ENCODE peak calls at places on chromosomes 11 and 22, in eight cellular contexts. M is heart left ventricle, Y is hepatocyte, J is mesothelial cell of epicardium, R is ascending aorta, E is fibroblast of lung, H is H9, U is endothelial cell. W is an unnamed sample.

GRCh38 chr11:79485694-79486093 is 44.9 kb upstream of the TENM4 start:
- DNase-seq in J (no peak), R (no peak), U (no peak), H (peak; percentile 79), Y (no peak), E (no peak), M (no peak), W (no peak)

GRCh38 chr11:121596195-121597145 is 143.7 kb upstream of the SORL1-AS1 start:
- DNase-seq in U (no peak), Y (no peak), R (no peak), M (no peak), H (no peak), E (peak; percentile 41), J (no peak), W (no peak)

GRCh38 chr11:126702987-126703386 is 297.6 kb downstream of the KIRREL3 start:
- DNase-seq in R (no peak), E (peak; percentile 22), Y (no peak), J (no peak), H (no peak), M (no peak), U (no peak), W (no peak)

GRCh38 chr11:2893935-2894334 is 8.4 kb upstream of the CDKN1C start:
- DNase-seq in H (no peak), R (no peak), Y (no peak), J (no peak), U (no peak), M (no peak), E (no peak), W (no peak)

GRCh38 chr11:70536051-70536877 is 137.9 kb downstream of the CTTN start:
- DNase-seq in Y (no peak), R (no peak), J (no peak), H (peak; percentile 21), U (no peak), E (no peak), M (no peak), W (no peak)

GRCh38 chr22:28019360-28019759 is 100.3 kb upstream of the PITPNB start:
- DNase-seq in M (no peak), J (peak; percentile 37), U (no peak), Y (no peak), H (no peak), E (peak; percentile 29), R (no peak), W (no peak)

GRCh38 chr11:67691149-67691548 is 16.7 kb upstream of the ALDH3B2 start:
- DNase-seq in Y (no peak), R (no peak), H (no peak), J (no peak), M (no peak), E (no peak), U (no peak), W (no peak)

GRCh38 chr11:23359297-23359696 is 499.0 kb upstream of the CCDC179 start:
- DNase-seq in M (no peak), E (peak; percentile 95), Y (peak; percentile 64), R (no peak), H (no peak), U (no peak), J (no peak), W (no peak)

GRCh38 chr11:122229078-122229477 is 113.1 kb upstream of the BLID start:
- DNase-seq in R (no peak), E (peak; percentile 79), Y (no peak), U (no peak), J (no peak), H (no peak), M (peak; percentile 9), W (no peak)

GRCh38 chr11:115919341-115920086 is 415.3 kb upstream of the CADM1 start:
- DNase-seq in J (no peak), Y (peak; percentile 56), R (no peak), U (no peak), H (no peak), E (peak; percentile 83), M (no peak), W (no peak)

GRCh38 chr11:67354314-67355022 is 1.1 kb upstream of the POLD4 start:
- DNase-seq in H (peak; percentile 48), E (peak; percentile 97), M (peak; percentile 80), U (no peak), J (no peak), Y (peak; percentile 93), R (peak; percentile 74), W (no peak)

GRCh38 chr22:49619301-49619700 is 208.4 kb downstream of the BRD1 start:
- DNase-seq in J (no peak), E (no peak), H (no peak), R (no peak), M (no peak), U (no peak), Y (no peak), W (no peak)

GRCh38 chr11:36065436-36065835 is 121.6 kb downstream of the LDLRAD3 start:
- DNase-seq in J (no peak), Y (no peak), R (no peak), E (no peak), U (no peak), M (no peak), H (no peak), W (no peak)

GRCh38 chr11:68685656-68686380 is 1.5 kb downstream of the GAL start:
- DNase-seq in R (no peak), J (no peak), Y (no peak), U (no peak), M (no peak), H (no peak), E (no peak), W (no peak)

GRCh38 chr22:45608763-45609180 is 62.9 kb upstream of the ATXN10 start:
- DNase-seq in Y (no peak), E (peak; percentile 98), H (no peak), R (no peak), J (no peak), M (no peak), U (no peak), W (no peak)

GRCh38 chr11:2577071-2578005 is 122.5 kb downstream of the KCNQ1OT1 start:
- DNase-seq in M (peak; percentile 6), U (no peak), Y (peak; percentile 74), H (peak; percentile 36), R (peak; percentile 6), J (peak; percentile 38), E (no peak), W (peak; percentile 13)

GRCh38 chr11:7418916-7419315 is 66.4 kb upstream of the OLFML1 start:
- DNase-seq in H (no peak), Y (no peak), E (no peak), M (no peak), J (no peak), U (no peak), R (no peak), W (no peak)

GRCh38 chr22:48908547-48908946 is 919.1 kb downstream of the BRD1 start:
- DNase-seq in R (no peak), E (no peak), J (peak; percentile 13), M (no peak), Y (no peak), U (no peak), H (no peak), W (no peak)

GRCh38 chr11:111983187-111983986 is 41.8 kb upstream of the DLAT start:
- DNase-seq in M (no peak), H (peak; percentile 90), Y (peak; percentile 83), J (peak; percentile 51), E (peak; percentile 73), U (peak; percentile 36), R (no peak), W (no peak)

GRCh38 chr11:30133308-30133707 is 97.5 kb upstream of the FSHB start:
- DNase-seq in Y (no peak), R (no peak), H (no peak), U (no peak), E (no peak), M (no peak), J (no peak), W (no peak)

GRCh38 chr11:30128269-30128932 is 102.4 kb upstream of the FSHB start:
- DNase-seq in E (peak; percentile 33), R (no peak), H (no peak), Y (peak; percentile 59), J (no peak), M (no peak), U (no peak), W (no peak)

DNA sequence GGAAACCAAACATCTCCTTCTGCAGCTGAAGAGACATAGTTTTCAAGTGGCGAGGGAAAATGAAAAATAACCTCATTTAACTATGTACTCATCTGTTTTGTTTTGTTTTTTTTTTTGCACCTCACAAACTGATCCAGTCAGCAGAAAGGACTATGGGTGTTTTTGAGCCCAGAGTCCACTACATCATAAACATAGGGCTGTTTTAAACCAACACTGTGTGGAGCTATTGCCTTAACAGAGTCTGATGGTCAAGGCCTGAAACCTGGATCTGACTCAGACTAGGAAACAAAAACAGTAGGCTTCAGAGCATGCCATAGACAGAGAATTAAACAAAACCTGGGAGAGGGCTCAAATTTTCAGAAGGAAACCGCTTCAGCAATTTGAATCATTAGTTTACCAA is 99.3 kb upstream of the FSHB start:
- DNase-seq in M (no peak), E (no peak), J (no peak), H (no peak), R (no peak), U (no peak), Y (peak; percentile 62), W (no peak)
- TF ChIP-seq CTCF in M (peak; percentile 28), E (no peak), J (no peak), H (no peak), R (no peak), U (no peak), Y (peak; percentile 48), W (no peak)

GRCh38 chr11:108871152-108871551 is 206.3 kb downstream of the DDX10 start:
- DNase-seq in R (no peak), M (peak; percentile 20), Y (peak; percentile 33), H (peak; percentile 33), U (peak; percentile 50), J (no peak), E (peak; percentile 77), W (no peak)
- TF ChIP-seq CTCF in R (peak; percentile 33), M (peak; percentile 67), Y (peak; percentile 53), H (peak; percentile 74), U (peak; percentile 33), J (no peak), E (peak; percentile 61), W (no peak)

GRCh38 chr22:38222797-38223119 is 21.0 kb downstream of the MAFF start:
- DNase-seq in U (no peak), E (no peak), R (no peak), Y (no peak), J (no peak), H (no peak), M (no peak), W (no peak)

GRCh38 chr22:38221908-38222796 is 20.4 kb downstream of the MAFF start:
- DNase-seq in M (no peak), U (no peak), E (no peak), H (peak; percentile 53), R (no peak), J (no peak), Y (no peak), W (no peak)

GRCh38 chr22:38221407-38221806 is 19.6 kb downstream of the MAFF start:
- DNase-seq in R (no peak), J (no peak), U (no peak), M (no peak), E (no peak), H (no peak), Y (no peak), W (no peak)

GRCh38 chr22:38220653-38221386 is 19.0 kb downstream of the MAFF start:
- DNase-seq in E (no peak), J (no peak), R (no peak), U (no peak), H (no peak), M (no peak), Y (no peak), W (no peak)

GRCh38 chr22:38223289-38223960 is 21.6 kb downstream of the MAFF start:
- DNase-seq in Y (no peak), M (no peak), U (no peak), H (no peak), J (no peak), R (no peak), E (no peak), W (no peak)
- TF ChIP-seq CTCF in Y (no peak), M (no peak), U (no peak), H (no peak), J (no peak), R (no peak), E (no peak), W (no peak)

GRCh38 chr11:105456950-105457349 is 152.9 kb upstream of the GRIA4 start:
- DNase-seq in M (no peak), E (no peak), H (peak; percentile 61), J (no peak), Y (no peak), U (no peak), R (no peak), W (no peak)
- TF ChIP-seq CTCF in M (no peak), E (no peak), H (peak; percentile 62), J (no peak), Y (no peak), U (no peak), R (no peak), W (no peak)